ENCODE peak calls at places on chromosomes 3 and 15, in nine cellular contexts. One of them, this sample, is unnamed.
A peak's percentile ranks its signal among the peaks of the same experiment; 100 is the strongest.

GRCh38 chr3:53114011-53114400 is 16.2 kb downstream of the RFT1 start:
- DNase-seq in cardiac muscle cell: peak; percentile 83
- DNase-seq in T-helper 9 cell: peak; percentile 76
- DNase-seq in GM03348: peak; percentile 89
- DNase-seq in mucosa of descending colon: peak; percentile 80
- DNase-seq in right atrium auricular region: peak; percentile 89
- DNase-seq in lower leg skin: peak; percentile 97
- DNase-seq in CD8-positive, alpha-beta T cell: peak; percentile 85
- DNase-seq in A172: peak; percentile 74
- DNase-seq in this sample: peak; percentile 96

GRCh38 chr3:7171493-7171892 is 310.6 kb downstream of the GRM7 start:
- DNase-seq in cardiac muscle cell: no peak
- DNase-seq in T-helper 9 cell: no peak
- DNase-seq in GM03348: no peak
- DNase-seq in mucosa of descending colon: no peak
- DNase-seq in right atrium auricular region: no peak
- DNase-seq in lower leg skin: no peak
- DNase-seq in CD8-positive, alpha-beta T cell: no peak
- DNase-seq in A172: no peak
- DNase-seq in this sample: no peak

GRCh38 chr3:194212021-194212868 is 76.3 kb downstream of the HES1 start:
- DNase-seq in cardiac muscle cell: no peak
- DNase-seq in T-helper 9 cell: no peak
- DNase-seq in GM03348: no peak
- DNase-seq in mucosa of descending colon: no peak
- DNase-seq in right atrium auricular region: no peak
- DNase-seq in lower leg skin: no peak
- DNase-seq in CD8-positive, alpha-beta T cell: no peak
- DNase-seq in A172: no peak
- DNase-seq in this sample: no peak

GRCh38 chr3:32124977-32125376 is 18.6 kb downstream of the GPD1L start:
- DNase-seq in cardiac muscle cell: no peak
- DNase-seq in T-helper 9 cell: no peak
- DNase-seq in GM03348: no peak
- DNase-seq in mucosa of descending colon: no peak
- DNase-seq in right atrium auricular region: no peak
- DNase-seq in lower leg skin: no peak
- DNase-seq in CD8-positive, alpha-beta T cell: no peak
- DNase-seq in A172: no peak
- DNase-seq in this sample: no peak

GRCh38 chr3:56683122-56683817 is at the start of gene TASOR:
- DNase-seq in cardiac muscle cell: peak; percentile 90
- DNase-seq in T-helper 9 cell: peak; percentile 83
- DNase-seq in GM03348: peak; percentile 98
- DNase-seq in mucosa of descending colon: peak; percentile 92
- DNase-seq in right atrium auricular region: peak; percentile 70
- DNase-seq in lower leg skin: peak; percentile 96
- DNase-seq in CD8-positive, alpha-beta T cell: peak; percentile 87
- DNase-seq in A172: peak; percentile 54
- DNase-seq in this sample: peak; percentile 93

GRCh38 chr15:53833134-53833624 is 73.7 kb upstream of the WDR72 start:
- DNase-seq in cardiac muscle cell: no peak
- DNase-seq in T-helper 9 cell: no peak
- DNase-seq in GM03348: no peak
- DNase-seq in mucosa of descending colon: no peak
- DNase-seq in right atrium auricular region: no peak
- DNase-seq in lower leg skin: no peak
- DNase-seq in CD8-positive, alpha-beta T cell: no peak
- DNase-seq in A172: no peak
- DNase-seq in this sample: no peak

GRCh38 chr3:14600856-14601610 is 50.5 kb upstream of the CCDC174 start:
- DNase-seq in cardiac muscle cell: no peak
- DNase-seq in T-helper 9 cell: no peak
- DNase-seq in GM03348: no peak
- DNase-seq in mucosa of descending colon: no peak
- DNase-seq in right atrium auricular region: no peak
- DNase-seq in lower leg skin: no peak
- DNase-seq in CD8-positive, alpha-beta T cell: no peak
- DNase-seq in A172: no peak
- DNase-seq in this sample: no peak

GRCh38 chr15:70698991-70699390 is 64.4 kb downstream of the UACA start:
- DNase-seq in cardiac muscle cell: no peak
- DNase-seq in T-helper 9 cell: no peak
- DNase-seq in GM03348: no peak
- DNase-seq in mucosa of descending colon: no peak
- DNase-seq in right atrium auricular region: no peak
- DNase-seq in lower leg skin: no peak
- DNase-seq in CD8-positive, alpha-beta T cell: no peak
- DNase-seq in A172: no peak
- DNase-seq in this sample: no peak

GRCh38 chr3:10551821-10552630 is 46.6 kb upstream of the ATP2B2 start:
- DNase-seq in cardiac muscle cell: peak; percentile 21
- DNase-seq in T-helper 9 cell: peak; percentile 49
- DNase-seq in GM03348: peak; percentile 31
- DNase-seq in mucosa of descending colon: peak; percentile 27
- DNase-seq in right atrium auricular region: peak; percentile 60
- DNase-seq in lower leg skin: peak; percentile 93
- DNase-seq in CD8-positive, alpha-beta T cell: peak; percentile 67
- DNase-seq in A172: peak; percentile 88
- DNase-seq in this sample: peak; percentile 91

GRCh38 chr3:42117175-42118008 is 26.2 kb downstream of the TRAK1 start:
- DNase-seq in cardiac muscle cell: peak; percentile 80
- DNase-seq in T-helper 9 cell: no peak
- DNase-seq in GM03348: peak; percentile 69
- DNase-seq in mucosa of descending colon: peak; percentile 52
- DNase-seq in right atrium auricular region: no peak
- DNase-seq in lower leg skin: peak; percentile 86
- DNase-seq in CD8-positive, alpha-beta T cell: peak; percentile 16
- DNase-seq in A172: peak; percentile 73
- DNase-seq in this sample: no peak

GRCh38 chr15:57694264-57694663 is 12.2 kb upstream of the POLR2M start:
- DNase-seq in cardiac muscle cell: peak; percentile 54
- DNase-seq in T-helper 9 cell: no peak
- DNase-seq in GM03348: peak; percentile 10
- DNase-seq in mucosa of descending colon: no peak
- DNase-seq in right atrium auricular region: no peak
- DNase-seq in lower leg skin: no peak
- DNase-seq in CD8-positive, alpha-beta T cell: no peak
- DNase-seq in A172: no peak
- DNase-seq in this sample: no peak

GRCh38 chr3:126617574-126617973 is 37.4 kb downstream of the TXNRD3 start:
- DNase-seq in cardiac muscle cell: no peak
- DNase-seq in T-helper 9 cell: no peak
- DNase-seq in GM03348: no peak
- DNase-seq in mucosa of descending colon: no peak
- DNase-seq in right atrium auricular region: no peak
- DNase-seq in lower leg skin: no peak
- DNase-seq in CD8-positive, alpha-beta T cell: no peak
- DNase-seq in A172: no peak
- DNase-seq in this sample: no peak

GRCh38 chr3:43062040-43062555 is 43.8 kb downstream of the POMGNT2 start:
- DNase-seq in cardiac muscle cell: no peak
- DNase-seq in T-helper 9 cell: no peak
- DNase-seq in GM03348: no peak
- DNase-seq in mucosa of descending colon: no peak
- DNase-seq in right atrium auricular region: no peak
- DNase-seq in lower leg skin: peak; percentile 37
- DNase-seq in CD8-positive, alpha-beta T cell: no peak
- DNase-seq in A172: no peak
- DNase-seq in this sample: peak; percentile 68

GRCh38 chr3:16511561-16512434 is 1.7 kb downstream of the RFTN1 start:
- DNase-seq in cardiac muscle cell: peak; percentile 85
- DNase-seq in T-helper 9 cell: peak; percentile 65
- DNase-seq in GM03348: peak; percentile 70
- DNase-seq in mucosa of descending colon: peak; percentile 55
- DNase-seq in right atrium auricular region: peak; percentile 86
- DNase-seq in lower leg skin: peak; percentile 90
- DNase-seq in CD8-positive, alpha-beta T cell: peak; percentile 80
- DNase-seq in A172: peak; percentile 40
- DNase-seq in this sample: no peak